ENCODE peak calls at places on chromosomes 3 and 15, in nine cellular contexts. K is NCI-H510A treated with DMSO at 0.1 percent for 48 hours; A is naive thymus-derived CD8-positive, alpha-beta T cell; J is AG04450; Y is SK-N-DZ; L is left ventricle myocardium inferior; H is endothelial cell; Z is kidney glomerular epithelial cell; I is T-helper 17 cell. Q is an unnamed sample.
A peak's percentile ranks its signal among the peaks of the same experiment; 100 is the strongest.

GRCh38 chr3:12343091-12343494 is 54.2 kb downstream of the PPARG start:
- DNase-seq in K (no peak), A (no peak), J (no peak), Y (peak; percentile 27), L (no peak), H (no peak), Z (peak; percentile 18), I (no peak), Q (no peak)

GRCh38 chr3:127750226-127751031 is 71.9 kb downstream of the MGLL start:
- DNase-seq in K (no peak), A (no peak), J (peak; percentile 59), Y (no peak), L (no peak), H (no peak), Z (peak; percentile 81), I (no peak), Q (no peak)

GRCh38 chr3:129118745-129119144 is 2.9 kb downstream of the RAB43 start:
- DNase-seq in K (no peak), A (peak; percentile 92), J (no peak), Y (no peak), L (no peak), H (no peak), Z (no peak), I (peak; percentile 21), Q (no peak)

GRCh38 chr3:13085846-13086179 is 12.6 kb upstream of the IQSEC1 start:
- DNase-seq in K (no peak), A (no peak), J (no peak), Y (no peak), L (no peak), H (no peak), Z (no peak), I (no peak), Q (no peak)

GRCh38 chr3:36317915-36318314 is 62.4 kb upstream of the STAC start:
- DNase-seq in K (no peak), A (no peak), J (no peak), Y (no peak), L (no peak), H (no peak), Z (no peak), I (no peak), Q (no peak)

GRCh38 chr15:59268199-59268979 is 61.7 kb downstream of the LDHAL6B start:
- DNase-seq in K (no peak), A (no peak), J (no peak), Y (no peak), L (no peak), H (no peak), Z (no peak), I (no peak), Q (no peak)

GRCh38 chr15:89728254-89728653 is 22.8 kb downstream of the MESP1 start:
- DNase-seq in K (no peak), A (no peak), J (no peak), Y (no peak), L (no peak), H (no peak), Z (no peak), I (no peak), Q (no peak)

GRCh38 chr15:28107111-28107893 is 8.2 kb upstream of the OCA2 start:
- DNase-seq in K (no peak), A (no peak), J (no peak), Y (no peak), L (peak; percentile 8), H (peak; percentile 45), Z (no peak), I (no peak), Q (no peak)

GRCh38 chr3:189186093-189186492 is 14.3 kb downstream of the TPRG1 start:
- DNase-seq in K (no peak), A (no peak), J (no peak), Y (no peak), L (no peak), H (no peak), Z (no peak), I (no peak), Q (no peak)

GRCh38 chr3:43038010-43038409 is 58.9 kb downstream of the GASK1A start:
- DNase-seq in K (no peak), A (no peak), J (no peak), Y (no peak), L (no peak), H (no peak), Z (no peak), I (no peak), Q (no peak)

GRCh38 chr15:37900286-37901221 is 33.9 kb upstream of the TMCO5A start:
- DNase-seq in K (no peak), A (no peak), J (peak; percentile 69), Y (no peak), L (no peak), H (no peak), Z (peak; percentile 87), I (no peak), Q (no peak)

GRCh38 chr3:29694783-29695182 is 413.9 kb downstream of the RBMS3 start:
- DNase-seq in K (no peak), A (no peak), J (peak; percentile 80), Y (peak; percentile 29), L (no peak), H (no peak), Z (peak; percentile 92), I (no peak), Q (no peak)

GRCh38 chr3:8607285-8608040 is 37.1 kb downstream of the SSUH2 start:
- DNase-seq in K (peak; percentile 0), A (no peak), J (peak; percentile 37), Y (peak; percentile 95), L (peak; percentile 69), H (peak; percentile 66), Z (peak; percentile 16), I (no peak), Q (peak; percentile 3)

GRCh38 chr15:73709241-73709640 is 25.1 kb downstream of the CD276 start:
- DNase-seq in K (no peak), A (no peak), J (no peak), Y (no peak), L (no peak), H (no peak), Z (no peak), I (no peak), Q (no peak)

GRCh38 chr15:42078903-42079302 is 15.5 kb downstream of the PLA2G4D start:
- DNase-seq in K (no peak), A (no peak), J (no peak), Y (no peak), L (no peak), H (no peak), Z (no peak), I (no peak), Q (no peak)

GRCh38 chr3:28376424-28376823 is 27.8 kb upstream of the AZI2 start:
- DNase-seq in K (no peak), A (no peak), J (peak; percentile 21), Y (no peak), L (no peak), H (no peak), Z (no peak), I (no peak), Q (no peak)

GRCh38 chr3:110384601-110385000 is 687.0 kb upstream of the NECTIN3 start:
- DNase-seq in K (no peak), A (no peak), J (peak; percentile 51), Y (no peak), L (no peak), H (no peak), Z (no peak), I (no peak), Q (no peak)

GRCh38 chr3:170709046-170709445 is 123.2 kb upstream of the SLC7A14 start:
- DNase-seq in K (no peak), A (no peak), J (peak; percentile 77), Y (no peak), L (peak; percentile 26), H (no peak), Z (no peak), I (no peak), Q (no peak)

GRCh38 chr15:47861186-47861585 is 143.9 kb downstream of the SEMA6D start:
- DNase-seq in K (no peak), A (no peak), J (no peak), Y (no peak), L (no peak), H (no peak), Z (no peak), I (no peak), Q (no peak)

GRCh38 chr3:189512824-189513223 is 118.4 kb upstream of the TP63 start:
- DNase-seq in K (no peak), A (no peak), J (no peak), Y (no peak), L (no peak), H (no peak), Z (no peak), I (no peak), Q (no peak)

GRCh38 chr15:70618929-70619328 is 144.4 kb downstream of the UACA start:
- DNase-seq in K (no peak), A (no peak), J (no peak), Y (no peak), L (no peak), H (no peak), Z (no peak), I (no peak), Q (no peak)

GRCh38 chr3:175558261-175558660 is 699.1 kb downstream of the NAALADL2 start:
- DNase-seq in K (no peak), A (no peak), J (no peak), Y (no peak), L (no peak), H (no peak), Z (no peak), I (no peak), Q (no peak)

GRCh38 chr15:92205255-92205739 is 188.4 kb upstream of the ST8SIA2 start:
- DNase-seq in K (no peak), A (no peak), J (no peak), Y (no peak), L (peak; percentile 13), H (peak; percentile 9), Z (no peak), I (no peak), Q (no peak)

GRCh38 chr3:65732060-65732933 is 306.4 kb downstream of the MAGI1 start:
- DNase-seq in K (peak; percentile 71), A (peak; percentile 24), J (peak; percentile 41), Y (peak; percentile 77), L (no peak), H (peak; percentile 38), Z (peak; percentile 86), I (no peak), Q (peak; percentile 34)

GRCh38 chr3:141431411-141432378 is 55.1 kb upstream of the RASA2 start:
- DNase-seq in K (no peak), A (no peak), J (no peak), Y (peak; percentile 70), L (no peak), H (no peak), Z (no peak), I (no peak), Q (no peak)

GRCh38 chr15:92891533-92892200 is 8.5 kb upstream of the CHD2 start:
- DNase-seq in K (no peak), A (peak; percentile 0), J (no peak), Y (no peak), L (no peak), H (no peak), Z (no peak), I (no peak), Q (no peak)